ENCODE peak calls at places on chromosomes 1 and 21, in four cellular contexts. B is pancreas, F is tibial artery, H is breast epithelium. U is an unnamed sample. For H3K4me1 and H3K36me3, the result is how much of the 10 kb centered on the place peaks cover.

GRCh38 chr1:24463756-24464377 is 38.8 kb upstream of the RCAN3 start:
- DNase-seq in H (no peak), B (no peak), F (no peak), U (no peak)

GRCh38 chr1:218592688-218593087 is 247.6 kb downstream of the TGFB2 start:
- DNase-seq in H (no peak), B (no peak), F (no peak), U (no peak)

GRCh38 chr1:2946291-2946690 is 75.0 kb upstream of the ACTRT2 start:
- DNase-seq in B (no peak), H (no peak), F (peak), U (no peak)

GRCh38 chr1:6922096-6922931 is 137.1 kb downstream of the CAMTA1 start:
- DNase-seq in H (no peak), F (peak), B (peak), U (peak)

GRCh38 chr1:227733309-227733705 is 1.8 kb downstream of the JMJD4 start:
- DNase-seq in B (no peak), F (no peak), H (peak), U (no peak)

GRCh38 chr1:117113199-117113598 is 8.3 kb downstream of the TRIM45 start:
- DNase-seq in F (no peak), B (no peak), H (no peak), U (no peak)

GRCh38 chr1:195981448-195982139 is 626.6 kb downstream of the KCNT2 start:
- DNase-seq in F (no peak), H (no peak), B (no peak), U (no peak)

GRCh38 chr21:33495743-33496142 is 4.2 kb upstream of the DNAJC28 start:
- DNase-seq in F (no peak), H (no peak), B (no peak), U (no peak)

GRCh38 chr1:228350831-228351781 is 55.5 kb downstream of the TRIM11 start:
- DNase-seq in H (peak), B (no peak), F (peak), U (no peak)

GRCh38 chr21:32829504-32829903 is 57.9 kb upstream of the PAXBP1 start:
- DNase-seq in H (no peak), B (no peak), F (no peak), U (no peak)

GRCh38 chr1:3918966-3919611 is 19.0 kb upstream of the C1orf174 start:
- DNase-seq in B (no peak), H (no peak), F (no peak), U (no peak)

GRCh38 chr1:3717041-3717714 is 35.1 kb upstream of the CCDC27 start:
- DNase-seq in B (no peak), H (no peak), F (no peak), U (no peak)

GRCh38 chr1:246791303-246791918 is 67.2 kb downstream of the SCCPDH start:
- DNase-seq in F (peak), H (no peak), B (no peak), U (no peak)

GRCh38 chr1:88552226-88552625 is 131.8 kb upstream of the PKN2 start:
- DNase-seq in H (no peak), B (no peak), F (no peak), U (no peak)

GRCh38 chr1:178593526-178593925 is 80.6 kb downstream of the TEX35 start:
- DNase-seq in H (no peak), F (no peak), B (no peak), U (no peak)
- H3K4me1 ChIP-seq in H (under half), F (under half), B (under half), U (under half)

DNA sequence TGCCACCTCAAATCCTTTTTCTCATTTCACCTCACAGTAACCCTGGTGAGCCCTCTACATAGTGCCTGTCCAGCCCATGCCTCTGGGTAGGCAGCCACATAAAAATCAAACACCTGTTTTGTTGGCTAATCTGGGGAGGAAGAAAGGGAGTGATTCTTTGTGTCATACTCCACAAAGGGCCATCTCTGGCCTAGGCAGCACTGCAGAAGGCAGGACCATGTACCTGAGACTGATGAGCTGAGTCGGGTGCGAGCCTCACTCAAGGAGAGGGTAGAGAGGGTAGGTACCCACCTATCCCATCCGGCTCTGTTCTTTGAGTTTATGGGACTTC is 7.8 kb downstream of the TUFT1 start:
- DNase-seq in B (no peak), H (no peak), F (peak), U (no peak)
- H3K27ac ChIP-seq in B (peak), H (peak), F (peak), U (peak)

GRCh38 chr1:39818482-39818881 is 29.8 kb upstream of the BMP8B start:
- DNase-seq in H (no peak), F (no peak), B (peak), U (no peak)
- H3K36me3 ChIP-seq in H (under half), F (under half), B (under half), U (under half)

GRCh38 chr1:34398205-34398915 is 221.7 kb downstream of the C1orf94 start:
- DNase-seq in F (no peak), B (no peak), H (no peak), U (no peak)
- H3K4me1 ChIP-seq in F (under half), B (under half), H (under half), U (under half)

DNA sequence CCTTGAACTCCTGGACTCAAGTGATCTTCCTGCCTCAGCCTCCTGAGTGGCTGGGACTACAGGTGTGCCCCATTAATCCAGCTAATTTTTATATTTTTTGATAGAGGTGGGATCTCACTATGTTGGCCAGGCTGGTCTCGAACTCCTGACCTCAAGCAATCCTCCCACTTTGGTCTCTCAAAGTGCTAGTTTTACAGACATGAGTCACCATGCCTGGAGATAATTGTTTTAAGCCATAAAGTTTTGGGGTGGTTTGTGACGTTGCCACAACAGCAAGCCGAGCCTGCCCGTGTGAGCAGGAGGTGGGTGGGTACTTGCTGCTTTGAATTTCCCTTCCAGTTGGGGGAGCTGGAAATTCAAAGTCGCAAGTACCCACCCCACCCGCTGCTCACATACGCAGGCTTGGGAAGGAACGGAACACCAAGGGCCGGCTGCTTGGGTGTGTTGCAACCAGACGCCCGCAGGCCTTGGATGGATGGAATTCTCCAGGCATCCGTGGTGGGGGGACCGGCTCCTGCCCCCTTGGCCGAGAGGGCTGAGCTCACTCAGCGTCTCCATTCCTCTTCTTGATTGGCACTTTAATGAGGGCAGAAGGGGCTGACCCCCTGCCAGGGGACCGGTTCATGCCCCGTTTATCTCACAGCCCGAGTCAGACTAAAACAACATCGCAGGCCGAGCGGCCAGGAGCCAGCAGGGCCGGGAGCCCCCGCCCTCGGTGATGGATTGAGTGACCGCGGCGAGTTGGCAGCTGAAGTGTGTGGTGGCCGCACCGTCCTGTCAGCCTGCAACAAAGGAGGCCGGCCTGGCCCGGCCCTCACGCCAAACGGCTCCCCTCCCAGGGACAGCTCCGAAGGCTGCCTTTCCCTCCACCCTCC is 78.1 kb downstream of the DHRS3 start:
- DNase-seq in B (peak), F (peak), H (no peak), U (peak)
- H3K27ac ChIP-seq in B (no peak), F (peak), H (peak), U (peak)

U was measured in ascending aorta.